ENCODE peak calls at places on chromosomes 3 and 15, in ten cellular contexts. One of them, this sample, is unnamed.

GRCh38 chr3:66000506-66000905 is 38.2 kb downstream of the MAGI1 start:
- DNase-seq in neuronal stem cell: no peak
- DNase-seq in activated CD8-positive, alpha-beta T cell treated with anti-CD3 and anti-CD28 coated beads, Interleukin-2, amount 10 ng/mL, durations not matched to agents 7 days and 5 days: no peak
- DNase-seq in SW480: no peak
- DNase-seq in epithelial cell of prostate: no peak
- DNase-seq in NCI-H1092: no peak
- DNase-seq in IMR-90: no peak
- DNase-seq in hepatic stellate cell: no peak
- DNase-seq in sciatic nerve: no peak
- DNase-seq in A172: no peak
- DNase-seq in this sample: no peak

GRCh38 chr15:92808611-92809063 is 91.5 kb upstream of the CHD2 start:
- DNase-seq in neuronal stem cell: no peak
- DNase-seq in activated CD8-positive, alpha-beta T cell treated with anti-CD3 and anti-CD28 coated beads, Interleukin-2, amount 10 ng/mL, durations not matched to agents 7 days and 5 days: no peak
- DNase-seq in SW480: peak
- DNase-seq in epithelial cell of prostate: no peak
- DNase-seq in NCI-H1092: no peak
- DNase-seq in IMR-90: peak
- DNase-seq in hepatic stellate cell: peak
- DNase-seq in sciatic nerve: peak
- DNase-seq in A172: peak
- DNase-seq in this sample: peak

GRCh38 chr3:112671930-112672715 is 31.2 kb upstream of the CCDC80 start:
- DNase-seq in neuronal stem cell: no peak
- DNase-seq in activated CD8-positive, alpha-beta T cell treated with anti-CD3 and anti-CD28 coated beads, Interleukin-2, amount 10 ng/mL, durations not matched to agents 7 days and 5 days: peak
- DNase-seq in SW480: no peak
- DNase-seq in epithelial cell of prostate: no peak
- DNase-seq in NCI-H1092: no peak
- DNase-seq in IMR-90: peak
- DNase-seq in hepatic stellate cell: peak
- DNase-seq in sciatic nerve: no peak
- DNase-seq in A172: peak
- DNase-seq in this sample: no peak

GRCh38 chr3:120773932-120774331 is 31.4 kb downstream of the GTF2E1 start:
- DNase-seq in neuronal stem cell: no peak
- DNase-seq in activated CD8-positive, alpha-beta T cell treated with anti-CD3 and anti-CD28 coated beads, Interleukin-2, amount 10 ng/mL, durations not matched to agents 7 days and 5 days: no peak
- DNase-seq in SW480: no peak
- DNase-seq in epithelial cell of prostate: no peak
- DNase-seq in NCI-H1092: no peak
- DNase-seq in IMR-90: peak
- DNase-seq in hepatic stellate cell: no peak
- DNase-seq in sciatic nerve: no peak
- DNase-seq in A172: peak
- DNase-seq in this sample: no peak

GRCh38 chr3:98886525-98886924 is 15.0 kb downstream of the DCBLD2 start:
- DNase-seq in neuronal stem cell: no peak
- DNase-seq in activated CD8-positive, alpha-beta T cell treated with anti-CD3 and anti-CD28 coated beads, Interleukin-2, amount 10 ng/mL, durations not matched to agents 7 days and 5 days: no peak
- DNase-seq in SW480: no peak
- DNase-seq in epithelial cell of prostate: no peak
- DNase-seq in NCI-H1092: no peak
- DNase-seq in IMR-90: peak
- DNase-seq in hepatic stellate cell: no peak
- DNase-seq in sciatic nerve: no peak
- DNase-seq in A172: peak
- DNase-seq in this sample: no peak

GRCh38 chr15:100947760-100948429 is 28.7 kb downstream of the LRRK1 start:
- DNase-seq in neuronal stem cell: no peak
- DNase-seq in activated CD8-positive, alpha-beta T cell treated with anti-CD3 and anti-CD28 coated beads, Interleukin-2, amount 10 ng/mL, durations not matched to agents 7 days and 5 days: no peak
- DNase-seq in SW480: no peak
- DNase-seq in epithelial cell of prostate: no peak
- DNase-seq in NCI-H1092: no peak
- DNase-seq in IMR-90: peak
- DNase-seq in hepatic stellate cell: no peak
- DNase-seq in sciatic nerve: no peak
- DNase-seq in A172: no peak
- DNase-seq in this sample: no peak

GRCh38 chr3:140388525-140388924 is 289.3 kb upstream of the TRIM42 start:
- DNase-seq in neuronal stem cell: no peak
- DNase-seq in activated CD8-positive, alpha-beta T cell treated with anti-CD3 and anti-CD28 coated beads, Interleukin-2, amount 10 ng/mL, durations not matched to agents 7 days and 5 days: no peak
- DNase-seq in SW480: no peak
- DNase-seq in epithelial cell of prostate: no peak
- DNase-seq in NCI-H1092: no peak
- DNase-seq in IMR-90: no peak
- DNase-seq in hepatic stellate cell: no peak
- DNase-seq in sciatic nerve: no peak
- DNase-seq in A172: no peak
- DNase-seq in this sample: no peak

GRCh38 chr3:100042144-100042543 is 72.2 kb downstream of the FILIP1L start:
- DNase-seq in neuronal stem cell: no peak
- DNase-seq in activated CD8-positive, alpha-beta T cell treated with anti-CD3 and anti-CD28 coated beads, Interleukin-2, amount 10 ng/mL, durations not matched to agents 7 days and 5 days: no peak
- DNase-seq in SW480: no peak
- DNase-seq in epithelial cell of prostate: peak
- DNase-seq in NCI-H1092: no peak
- DNase-seq in IMR-90: peak
- DNase-seq in hepatic stellate cell: no peak
- DNase-seq in sciatic nerve: no peak
- DNase-seq in A172: peak
- DNase-seq in this sample: no peak

GRCh38 chr3:37766797-37767776 is 94.6 kb upstream of the CTDSPL start:
- DNase-seq in neuronal stem cell: no peak
- DNase-seq in activated CD8-positive, alpha-beta T cell treated with anti-CD3 and anti-CD28 coated beads, Interleukin-2, amount 10 ng/mL, durations not matched to agents 7 days and 5 days: no peak
- DNase-seq in SW480: no peak
- DNase-seq in epithelial cell of prostate: no peak
- DNase-seq in NCI-H1092: no peak
- DNase-seq in IMR-90: no peak
- DNase-seq in hepatic stellate cell: no peak
- DNase-seq in sciatic nerve: no peak
- DNase-seq in A172: no peak
- DNase-seq in this sample: no peak

GRCh38 chr3:117103645-117104044 is 394.1 kb downstream of the TUSC7 start:
- DNase-seq in neuronal stem cell: no peak
- DNase-seq in activated CD8-positive, alpha-beta T cell treated with anti-CD3 and anti-CD28 coated beads, Interleukin-2, amount 10 ng/mL, durations not matched to agents 7 days and 5 days: no peak
- DNase-seq in SW480: no peak
- DNase-seq in epithelial cell of prostate: no peak
- DNase-seq in NCI-H1092: no peak
- DNase-seq in IMR-90: no peak
- DNase-seq in hepatic stellate cell: no peak
- DNase-seq in sciatic nerve: no peak
- DNase-seq in A172: no peak
- DNase-seq in this sample: no peak

GRCh38 chr15:20348900-20349773 is 192.5 kb downstream of the GOLGA6L6 start:
- DNase-seq in neuronal stem cell: no peak
- DNase-seq in activated CD8-positive, alpha-beta T cell treated with anti-CD3 and anti-CD28 coated beads, Interleukin-2, amount 10 ng/mL, durations not matched to agents 7 days and 5 days: no peak
- DNase-seq in SW480: no peak
- DNase-seq in epithelial cell of prostate: no peak
- DNase-seq in NCI-H1092: no peak
- DNase-seq in IMR-90: no peak
- DNase-seq in hepatic stellate cell: peak
- DNase-seq in sciatic nerve: peak
- DNase-seq in A172: no peak
- DNase-seq in this sample: peak

GRCh38 chr3:4687167-4687566 is 194.0 kb downstream of the ITPR1 start:
- DNase-seq in neuronal stem cell: no peak
- DNase-seq in activated CD8-positive, alpha-beta T cell treated with anti-CD3 and anti-CD28 coated beads, Interleukin-2, amount 10 ng/mL, durations not matched to agents 7 days and 5 days: no peak
- DNase-seq in SW480: no peak
- DNase-seq in epithelial cell of prostate: no peak
- DNase-seq in NCI-H1092: no peak
- DNase-seq in IMR-90: no peak
- DNase-seq in hepatic stellate cell: no peak
- DNase-seq in sciatic nerve: no peak
- DNase-seq in A172: no peak
- DNase-seq in this sample: no peak

GRCh38 chr3:62003833-62004232 is 369.5 kb downstream of the FEZF2 start:
- DNase-seq in neuronal stem cell: no peak
- DNase-seq in activated CD8-positive, alpha-beta T cell treated with anti-CD3 and anti-CD28 coated beads, Interleukin-2, amount 10 ng/mL, durations not matched to agents 7 days and 5 days: no peak
- DNase-seq in SW480: no peak
- DNase-seq in epithelial cell of prostate: no peak
- DNase-seq in NCI-H1092: no peak
- DNase-seq in IMR-90: peak
- DNase-seq in hepatic stellate cell: no peak
- DNase-seq in sciatic nerve: no peak
- DNase-seq in A172: no peak
- DNase-seq in this sample: no peak

GRCh38 chr3:194632211-194632982 is 822 bp downstream of the TMEM44 start:
- DNase-seq in neuronal stem cell: no peak
- DNase-seq in activated CD8-positive, alpha-beta T cell treated with anti-CD3 and anti-CD28 coated beads, Interleukin-2, amount 10 ng/mL, durations not matched to agents 7 days and 5 days: peak
- DNase-seq in SW480: peak
- DNase-seq in epithelial cell of prostate: no peak
- DNase-seq in NCI-H1092: no peak
- DNase-seq in IMR-90: peak
- DNase-seq in hepatic stellate cell: peak
- DNase-seq in sciatic nerve: no peak
- DNase-seq in A172: peak
- DNase-seq in this sample: no peak

GRCh38 chr15:71359246-71359645 is 244.0 kb downstream of the THSD4 start:
- DNase-seq in neuronal stem cell: no peak
- DNase-seq in activated CD8-positive, alpha-beta T cell treated with anti-CD3 and anti-CD28 coated beads, Interleukin-2, amount 10 ng/mL, durations not matched to agents 7 days and 5 days: no peak
- DNase-seq in SW480: no peak
- DNase-seq in epithelial cell of prostate: no peak
- DNase-seq in NCI-H1092: no peak
- DNase-seq in IMR-90: no peak
- DNase-seq in hepatic stellate cell: no peak
- DNase-seq in sciatic nerve: no peak
- DNase-seq in A172: no peak
- DNase-seq in this sample: no peak

GRCh38 chr3:162367443-162368132 is 871.0 kb downstream of the OTOL1 start:
- DNase-seq in neuronal stem cell: no peak
- DNase-seq in activated CD8-positive, alpha-beta T cell treated with anti-CD3 and anti-CD28 coated beads, Interleukin-2, amount 10 ng/mL, durations not matched to agents 7 days and 5 days: no peak
- DNase-seq in SW480: no peak
- DNase-seq in epithelial cell of prostate: no peak
- DNase-seq in NCI-H1092: no peak
- DNase-seq in IMR-90: peak
- DNase-seq in hepatic stellate cell: no peak
- DNase-seq in sciatic nerve: no peak
- DNase-seq in A172: no peak
- DNase-seq in this sample: no peak

GRCh38 chr3:76044601-76045600 is 259.6 kb upstream of the ZNF717 start:
- DNase-seq in neuronal stem cell: peak
- DNase-seq in activated CD8-positive, alpha-beta T cell treated with anti-CD3 and anti-CD28 coated beads, Interleukin-2, amount 10 ng/mL, durations not matched to agents 7 days and 5 days: peak
- DNase-seq in SW480: no peak
- DNase-seq in epithelial cell of prostate: no peak
- DNase-seq in NCI-H1092: peak
- DNase-seq in IMR-90: peak
- DNase-seq in hepatic stellate cell: no peak
- DNase-seq in sciatic nerve: no peak
- DNase-seq in A172: no peak
- DNase-seq in this sample: no peak

GRCh38 chr3:32109256-32109655 is 2.8 kb downstream of the GPD1L start:
- DNase-seq in neuronal stem cell: no peak
- DNase-seq in activated CD8-positive, alpha-beta T cell treated with anti-CD3 and anti-CD28 coated beads, Interleukin-2, amount 10 ng/mL, durations not matched to agents 7 days and 5 days: no peak
- DNase-seq in SW480: no peak
- DNase-seq in epithelial cell of prostate: no peak
- DNase-seq in NCI-H1092: peak
- DNase-seq in IMR-90: peak
- DNase-seq in hepatic stellate cell: no peak
- DNase-seq in sciatic nerve: peak
- DNase-seq in A172: no peak
- DNase-seq in this sample: peak

GRCh38 chr15:32651229-32651837 is 9.8 kb downstream of the SCG5 start:
- DNase-seq in neuronal stem cell: peak
- DNase-seq in activated CD8-positive, alpha-beta T cell treated with anti-CD3 and anti-CD28 coated beads, Interleukin-2, amount 10 ng/mL, durations not matched to agents 7 days and 5 days: peak
- DNase-seq in SW480: peak
- DNase-seq in epithelial cell of prostate: no peak
- DNase-seq in NCI-H1092: no peak
- DNase-seq in IMR-90: peak
- DNase-seq in hepatic stellate cell: peak
- DNase-seq in sciatic nerve: no peak
- DNase-seq in A172: peak
- DNase-seq in this sample: no peak

GRCh38 chr15:29435811-29436210 is 166.2 kb upstream of the NSMCE3 start:
- DNase-seq in neuronal stem cell: no peak
- DNase-seq in activated CD8-positive, alpha-beta T cell treated with anti-CD3 and anti-CD28 coated beads, Interleukin-2, amount 10 ng/mL, durations not matched to agents 7 days and 5 days: no peak
- DNase-seq in SW480: peak
- DNase-seq in epithelial cell of prostate: peak
- DNase-seq in NCI-H1092: no peak
- DNase-seq in IMR-90: no peak
- DNase-seq in hepatic stellate cell: no peak
- DNase-seq in sciatic nerve: no peak
- DNase-seq in A172: peak
- DNase-seq in this sample: no peak

GRCh38 chr3:156727519-156728205 is 53.3 kb downstream of the TIPARP start:
- DNase-seq in neuronal stem cell: no peak
- DNase-seq in activated CD8-positive, alpha-beta T cell treated with anti-CD3 and anti-CD28 coated beads, Interleukin-2, amount 10 ng/mL, durations not matched to agents 7 days and 5 days: no peak
- DNase-seq in SW480: no peak
- DNase-seq in epithelial cell of prostate: no peak
- DNase-seq in NCI-H1092: no peak
- DNase-seq in IMR-90: no peak
- DNase-seq in hepatic stellate cell: no peak
- DNase-seq in sciatic nerve: no peak
- DNase-seq in A172: no peak
- DNase-seq in this sample: no peak

GRCh38 chr3:46405301-46406079 is 1.4 kb downstream of the CCR5AS start:
- DNase-seq in neuronal stem cell: no peak
- DNase-seq in activated CD8-positive, alpha-beta T cell treated with anti-CD3 and anti-CD28 coated beads, Interleukin-2, amount 10 ng/mL, durations not matched to agents 7 days and 5 days: no peak
- DNase-seq in SW480: no peak
- DNase-seq in epithelial cell of prostate: no peak
- DNase-seq in NCI-H1092: no peak
- DNase-seq in IMR-90: peak
- DNase-seq in hepatic stellate cell: no peak
- DNase-seq in sciatic nerve: no peak
- DNase-seq in A172: no peak
- DNase-seq in this sample: peak

GRCh38 chr15:34055868-34056595 is 17.0 kb upstream of the AVEN start:
- DNase-seq in neuronal stem cell: no peak
- DNase-seq in activated CD8-positive, alpha-beta T cell treated with anti-CD3 and anti-CD28 coated beads, Interleukin-2, amount 10 ng/mL, durations not matched to agents 7 days and 5 days: no peak
- DNase-seq in SW480: no peak
- DNase-seq in epithelial cell of prostate: no peak
- DNase-seq in NCI-H1092: no peak
- DNase-seq in IMR-90: peak
- DNase-seq in hepatic stellate cell: peak
- DNase-seq in sciatic nerve: no peak
- DNase-seq in A172: peak
- DNase-seq in this sample: no peak

GRCh38 chr15:70818580-70818979 is 35.4 kb downstream of the LARP6 start:
- DNase-seq in neuronal stem cell: no peak
- DNase-seq in activated CD8-positive, alpha-beta T cell treated with anti-CD3 and anti-CD28 coated beads, Interleukin-2, amount 10 ng/mL, durations not matched to agents 7 days and 5 days: no peak
- DNase-seq in SW480: no peak
- DNase-seq in epithelial cell of prostate: no peak
- DNase-seq in NCI-H1092: no peak
- DNase-seq in IMR-90: no peak
- DNase-seq in hepatic stellate cell: no peak
- DNase-seq in sciatic nerve: no peak
- DNase-seq in A172: no peak
- DNase-seq in this sample: no peak

GRCh38 chr3:42502429-42503250 is at the start of gene VIPR1:
- DNase-seq in neuronal stem cell: peak
- DNase-seq in activated CD8-positive, alpha-beta T cell treated with anti-CD3 and anti-CD28 coated beads, Interleukin-2, amount 10 ng/mL, durations not matched to agents 7 days and 5 days: peak
- DNase-seq in SW480: peak
- DNase-seq in epithelial cell of prostate: no peak
- DNase-seq in NCI-H1092: peak
- DNase-seq in IMR-90: no peak
- DNase-seq in hepatic stellate cell: peak
- DNase-seq in sciatic nerve: peak
- DNase-seq in A172: no peak
- DNase-seq in this sample: peak

GRCh38 chr3:21017115-21017852 is 733.7 kb downstream of the ZNF385D start:
- DNase-seq in neuronal stem cell: no peak
- DNase-seq in activated CD8-positive, alpha-beta T cell treated with anti-CD3 and anti-CD28 coated beads, Interleukin-2, amount 10 ng/mL, durations not matched to agents 7 days and 5 days: no peak
- DNase-seq in SW480: peak
- DNase-seq in epithelial cell of prostate: peak
- DNase-seq in NCI-H1092: no peak
- DNase-seq in IMR-90: no peak
- DNase-seq in hepatic stellate cell: no peak
- DNase-seq in sciatic nerve: no peak
- DNase-seq in A172: no peak
- DNase-seq in this sample: no peak

GRCh38 chr3:100340527-100340926 is 6.0 kb downstream of the NIT2 start:
- DNase-seq in neuronal stem cell: no peak
- DNase-seq in activated CD8-positive, alpha-beta T cell treated with anti-CD3 and anti-CD28 coated beads, Interleukin-2, amount 10 ng/mL, durations not matched to agents 7 days and 5 days: no peak
- DNase-seq in SW480: no peak
- DNase-seq in epithelial cell of prostate: no peak
- DNase-seq in NCI-H1092: no peak
- DNase-seq in IMR-90: no peak
- DNase-seq in hepatic stellate cell: no peak
- DNase-seq in sciatic nerve: no peak
- DNase-seq in A172: no peak
- DNase-seq in this sample: no peak

GRCh38 chr3:20572473-20572872 is 386.5 kb upstream of the SGO1 start:
- DNase-seq in neuronal stem cell: no peak
- DNase-seq in activated CD8-positive, alpha-beta T cell treated with anti-CD3 and anti-CD28 coated beads, Interleukin-2, amount 10 ng/mL, durations not matched to agents 7 days and 5 days: no peak
- DNase-seq in SW480: no peak
- DNase-seq in epithelial cell of prostate: no peak
- DNase-seq in NCI-H1092: no peak
- DNase-seq in IMR-90: no peak
- DNase-seq in hepatic stellate cell: no peak
- DNase-seq in sciatic nerve: no peak
- DNase-seq in A172: no peak
- DNase-seq in this sample: no peak